ENCODE peak calls at places on chromosome 4, in eight cellular contexts. P is neural crest cell, V is pancreas, S is upper lobe of left lung, K is Calu3, E is transverse colon, N is GM20000, G is dorsolateral prefrontal cortex. X is an unnamed sample.

GRCh38 chr4:126986005-126986404 is 646.8 kb upstream of the INTU start:
- DNase-seq in K (no peak), S (no peak), V (no peak), N (no peak), G (no peak), P (no peak), E (no peak), X (no peak)

GRCh38 chr4:57374866-57375595 is 264.8 kb upstream of the IGFBP7 start:
- DNase-seq in V (no peak), P (no peak), S (no peak), N (no peak), G (no peak), E (no peak), K (no peak), X (no peak)

GRCh38 chr4:86891785-86892638 is at the start of gene C4orf36:
- DNase-seq in V (peak), S (peak), N (peak), E (peak), G (peak), P (peak), K (peak), X (peak)

GRCh38 chr4:3824521-3825270 is 58.5 kb downstream of the ADRA2C start:
- DNase-seq in E (no peak), V (no peak), S (no peak), G (no peak), N (no peak), K (no peak), P (no peak), X (no peak)

GRCh38 chr4:17324431-17324830 is 187.5 kb downstream of the QDPR start:
- DNase-seq in P (peak), V (no peak), G (peak), E (peak), K (peak), S (no peak), N (peak), X (peak)

GRCh38 chr4:126956192-126956897 is 676.4 kb upstream of the INTU start:
- DNase-seq in S (no peak), G (no peak), N (no peak), V (no peak), K (no peak), E (no peak), P (no peak), X (no peak)

GRCh38 chr4:182928061-182928460 is 10.9 kb upstream of the DCTD start:
- DNase-seq in K (no peak), G (no peak), V (no peak), N (no peak), P (no peak), S (no peak), E (no peak), X (no peak)

GRCh38 chr4:118869808-118870342 is 18.8 kb upstream of the SYNPO2 start:
- DNase-seq in E (no peak), N (no peak), S (no peak), G (no peak), K (no peak), P (no peak), V (no peak), X (no peak)

GRCh38 chr4:110216079-110216478 is 17.7 kb upstream of the ELOVL6 start:
- DNase-seq in E (no peak), P (no peak), G (no peak), K (no peak), S (no peak), N (no peak), V (no peak), X (no peak)

GRCh38 chr4:183256756-183257385 is 63.2 kb downstream of the CLDN22 start:
- DNase-seq in S (peak), V (peak), G (peak), P (peak), N (peak), K (peak), E (peak), X (peak)

GRCh38 chr4:25401066-25401465 is 24.0 kb downstream of the ANAPC4 start:
- DNase-seq in G (no peak), P (no peak), S (no peak), K (no peak), V (no peak), N (no peak), E (no peak), X (no peak)

DNA sequence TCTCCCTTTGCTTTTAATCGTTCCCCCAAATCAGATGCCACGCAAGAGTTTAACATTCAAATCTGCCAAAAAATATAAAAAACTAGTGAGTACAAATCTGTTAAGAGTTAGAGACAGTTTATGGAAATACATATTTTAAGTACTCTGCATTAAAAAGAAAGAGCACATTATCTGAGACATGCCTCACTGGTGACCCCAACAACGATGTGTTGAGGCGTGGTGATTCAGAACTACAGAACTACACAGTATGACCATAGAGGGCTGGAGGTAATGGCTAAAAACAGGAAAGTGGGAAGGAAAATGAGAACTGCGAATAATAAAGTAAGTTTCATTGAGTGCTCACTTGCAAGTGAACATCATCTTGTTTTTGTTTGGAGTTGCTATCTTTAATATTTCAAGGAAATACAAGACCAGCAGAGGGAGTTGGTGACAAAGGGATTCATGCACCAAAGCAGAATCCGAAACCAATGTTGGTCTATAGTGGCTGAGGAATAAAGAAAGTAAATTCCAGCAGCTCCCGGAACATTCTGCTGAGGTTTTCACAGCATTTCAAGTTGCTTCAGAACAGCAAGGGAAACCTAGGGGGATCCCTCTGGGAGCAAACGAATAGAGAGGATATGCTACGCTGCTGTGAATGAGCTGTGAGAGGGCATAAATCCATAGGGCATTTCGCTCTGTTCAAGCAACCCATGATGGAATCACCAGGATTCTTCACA is 92.2 kb downstream of the DCHS2 start:
- DNase-seq in N (no peak), K (no peak), G (no peak), V (no peak), E (no peak), P (no peak), S (no peak), X (no peak)
- TF ChIP-seq CTCF in N (no peak), K (no peak), G (peak), V (no peak), E (peak), P (peak), S (peak), X (no peak)

GRCh38 chr4:164012396-164013027 is 518.0 kb downstream of the TMA16 start:
- DNase-seq in E (no peak), S (no peak), G (no peak), N (peak), V (no peak), P (peak), K (peak), X (peak)
- TF ChIP-seq CTCF in E (no peak), S (no peak), G (peak), N (no peak), V (no peak), P (peak), K (peak), X (peak)

GRCh38 chr4:187475901-187476300 is 519.7 kb upstream of the ZFP42 start:
- DNase-seq in P (no peak), G (no peak), V (no peak), K (no peak), N (no peak), E (no peak), S (no peak), X (no peak)

GRCh38 chr4:187480146-187481145 is 515.1 kb upstream of the ZFP42 start:
- DNase-seq in N (no peak), E (no peak), V (no peak), P (no peak), G (no peak), K (no peak), S (no peak), X (no peak)

GRCh38 chr4:187474238-187474637 is 521.3 kb upstream of the ZFP42 start:
- DNase-seq in P (no peak), E (no peak), G (no peak), S (no peak), K (no peak), V (no peak), N (no peak), X (no peak)

GRCh38 chr4:187478292-187479205 is 517.0 kb upstream of the ZFP42 start:
- DNase-seq in G (no peak), E (no peak), N (no peak), V (no peak), P (no peak), K (no peak), S (no peak), X (no peak)

DNA sequence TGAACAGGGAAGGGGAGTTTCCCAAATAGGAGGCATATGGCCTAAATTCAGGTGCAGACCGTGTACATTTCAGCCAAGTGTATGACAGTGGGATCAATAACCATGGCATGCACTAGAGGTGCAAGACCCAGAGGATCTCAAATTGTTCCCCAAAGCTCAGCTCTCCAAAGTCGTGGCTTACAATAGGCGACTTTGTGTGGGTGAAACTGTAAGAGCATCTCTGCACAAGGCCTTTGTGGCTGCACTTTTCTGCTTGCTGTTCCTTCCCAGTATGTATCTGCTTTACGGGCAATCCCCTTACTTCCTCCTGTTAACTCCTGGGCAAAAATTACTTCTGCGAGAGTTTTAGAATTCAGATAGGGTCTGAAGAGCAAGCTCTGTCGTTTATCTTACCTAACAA is 518.3 kb upstream of the ZFP42 start:
- DNase-seq in K (no peak), E (no peak), P (no peak), V (no peak), N (no peak), G (no peak), S (no peak), X (no peak)
- TF ChIP-seq CTCF in K (no peak), E (no peak), P (no peak), V (no peak), N (no peak), G (no peak), S (no peak), X (no peak)

GRCh38 chr4:184756399-184756798 is 22.5 kb upstream of the CENPU start:
- DNase-seq in G (no peak), V (no peak), P (no peak), K (no peak), N (no peak), S (no peak), E (no peak), X (no peak)
- TF ChIP-seq CTCF in G (no peak), V (no peak), P (no peak), K (no peak), N (no peak), S (no peak), E (no peak), X (no peak)

DNA sequence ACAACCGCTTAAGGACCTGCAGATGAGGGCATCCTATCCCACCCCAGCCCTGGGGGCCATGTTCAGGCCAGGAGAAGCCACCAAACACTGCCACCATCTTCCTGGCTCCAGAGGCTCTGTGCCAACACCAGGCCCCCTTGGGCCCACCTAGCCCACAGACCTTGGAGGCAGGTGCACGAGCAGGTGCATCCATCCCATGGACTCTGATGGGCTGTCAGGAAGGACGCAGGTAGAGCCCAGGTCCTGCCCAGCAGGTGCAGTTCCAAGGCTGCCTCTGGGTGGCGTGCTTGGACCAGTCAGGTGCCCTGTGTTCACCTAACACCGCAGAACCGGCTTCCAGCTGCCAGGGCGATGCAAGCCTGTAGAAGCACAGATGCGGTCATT is 22.8 kb upstream of the PDE6B start:
- DNase-seq in V (peak), G (peak), E (peak), S (peak), N (peak), K (peak), P (peak), X (no peak)
- TF ChIP-seq CTCF in V (peak), G (peak), E (peak), S (peak), N (peak), K (no peak), P (peak), X (peak)

GRCh38 chr4:144696376-144696775 is 50.4 kb downstream of the HHIP start:
- DNase-seq in S (no peak), V (no peak), K (no peak), E (no peak), P (no peak), N (no peak), G (no peak), X (no peak)
- TF ChIP-seq CTCF in S (no peak), V (no peak), K (no peak), E (no peak), P (no peak), N (no peak), G (no peak), X (no peak)

GRCh38 chr4:134756456-134756855 is 554.9 kb upstream of the PABPC4L start:
- DNase-seq in S (no peak), P (no peak), K (no peak), N (no peak), G (no peak), E (no peak), V (no peak), X (no peak)

DNA sequence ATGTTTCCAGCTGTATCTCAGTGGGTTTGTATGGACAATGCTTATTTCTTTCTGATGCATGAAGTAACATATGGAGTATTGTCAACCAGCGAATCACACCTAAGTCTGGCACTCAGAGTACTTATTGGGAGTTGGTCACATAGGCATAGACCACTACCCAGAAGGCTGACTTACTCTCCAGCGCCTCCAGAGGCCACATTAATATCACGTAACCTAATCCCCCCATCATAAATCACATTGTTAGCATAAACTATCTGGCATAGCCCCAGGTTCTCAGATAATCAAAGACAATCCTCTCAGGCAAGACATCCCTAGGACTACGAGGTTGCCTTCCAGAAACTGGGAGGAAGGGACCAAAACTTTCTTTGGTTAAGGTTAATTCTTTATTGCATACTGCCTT is 560.5 kb upstream of the PABPC4L start:
- DNase-seq in K (no peak), P (no peak), G (no peak), S (no peak), N (no peak), E (no peak), V (no peak), X (no peak)
- TF ChIP-seq CTCF in K (no peak), P (peak), G (no peak), S (no peak), N (peak), E (no peak), V (no peak), X (peak)

DNA sequence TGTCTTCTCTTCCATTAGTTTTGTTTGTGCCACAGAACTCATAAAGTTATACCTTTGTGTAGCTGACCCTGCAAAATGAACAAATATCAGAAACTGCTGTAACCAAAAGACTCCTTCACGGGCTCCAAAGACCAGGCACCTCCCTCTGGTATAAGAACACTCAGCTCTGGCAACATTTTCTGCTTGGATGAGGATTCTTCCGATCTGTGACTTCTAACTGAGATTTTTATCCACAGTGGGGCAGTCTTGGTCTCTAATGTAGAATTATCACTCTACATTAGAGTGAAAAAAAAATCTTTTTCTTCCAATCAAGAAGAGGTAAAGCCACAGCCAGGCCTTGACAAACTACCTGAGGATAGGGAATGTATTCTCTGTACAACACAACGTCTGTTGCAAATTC is 38.5 kb upstream of the PRSS48 start:
- DNase-seq in V (no peak), K (no peak), E (no peak), P (no peak), S (no peak), G (no peak), N (no peak), X (no peak)
- TF ChIP-seq CTCF in V (no peak), K (no peak), E (no peak), P (no peak), S (no peak), G (peak), N (no peak), X (no peak)

GRCh38 chr4:166594326-166594946 is 639.9 kb downstream of the SPOCK3 start:
- DNase-seq in K (peak), E (peak), G (no peak), N (peak), P (peak), V (peak), S (no peak), X (peak)
- TF ChIP-seq CTCF in K (peak), E (peak), G (peak), N (peak), P (peak), V (no peak), S (no peak), X (peak)

GRCh38 chr4:159906051-159906450 is 803.2 kb downstream of the RAPGEF2 start:
- DNase-seq in V (no peak), K (no peak), E (no peak), S (no peak), G (no peak), P (no peak), N (no peak), X (no peak)

GRCh38 chr4:159902648-159903047 is 799.8 kb downstream of the RAPGEF2 start:
- DNase-seq in G (no peak), K (no peak), N (no peak), E (no peak), P (no peak), V (no peak), S (no peak), X (no peak)

GRCh38 chr4:159904906-159905305 is 802.0 kb downstream of the RAPGEF2 start:
- DNase-seq in S (no peak), N (no peak), K (no peak), G (no peak), P (no peak), V (no peak), E (no peak), X (no peak)

GRCh38 chr4:159899596-159899995 is 796.7 kb downstream of the RAPGEF2 start:
- DNase-seq in G (no peak), E (no peak), K (no peak), V (no peak), P (no peak), S (no peak), N (no peak), X (no peak)

GRCh38 chr4:159900562-159900961 is 797.7 kb downstream of the RAPGEF2 start:
- DNase-seq in E (no peak), S (no peak), N (no peak), P (no peak), V (no peak), K (no peak), G (no peak), X (no peak)
- TF ChIP-seq CTCF in E (no peak), S (no peak), N (no peak), P (no peak), V (no peak), K (no peak), G (no peak), X (no peak)

X was measured in GM13977.